ENCODE peak calls at places on chromosomes 5 and 9, in four cellular contexts. E is brain microvascular endothelial cell, D is iris pigment epithelial cell, H is cardiac fibroblast. A is an unnamed sample.

GRCh38 chr5:91636351-91636750 is 253.2 kb upstream of the ARRDC3 start:
- DNase-seq in E (no peak), D (no peak), H (no peak), A (no peak)

GRCh38 chr5:41785061-41785460 is 85.2 kb downstream of the OXCT1 start:
- DNase-seq in E (no peak), D (no peak), H (no peak), A (no peak)

GRCh38 chr9:77598510-77598909 is 49.6 kb downstream of the GNA14 start:
- DNase-seq in E (peak), D (peak), H (peak), A (peak)

GRCh38 chr9:73380411-73380810 is 228.7 kb downstream of the ANXA1 start:
- DNase-seq in E (no peak), D (no peak), H (no peak), A (no peak)

GRCh38 chr9:133711428-133712220 is 26.5 kb downstream of the SARDH start:
- DNase-seq in E (peak), D (peak), H (peak), A (peak)

GRCh38 chr5:172830876-172831662 is 3.0 kb upstream of the ERGIC1 start:
- DNase-seq in E (peak), D (peak), H (peak), A (peak)

GRCh38 chr9:126531035-126531571 is 82.6 kb upstream of the LMX1B start:
- DNase-seq in E (no peak), D (no peak), H (no peak), A (no peak)

GRCh38 chr5:123163225-123163876 is 74.3 kb downstream of the PRDM6 start:
- DNase-seq in E (no peak), D (no peak), H (no peak), A (no peak)

GRCh38 chr9:4741365-4742031 is 496 bp upstream of the AK3 start:
- DNase-seq in E (no peak), D (peak), H (peak), A (peak)

GRCh38 chr5:135551593-135552447 is 16.1 kb upstream of the NEUROG1 start:
- DNase-seq in E (peak), D (peak), H (peak), A (peak)

GRCh38 chr5:78475370-78475769 is 115.0 kb downstream of the SCAMP1 start:
- DNase-seq in E (no peak), D (no peak), H (no peak), A (no peak)

GRCh38 chr5:119270121-119270565 is 85.7 kb upstream of the TNFAIP8 start:
- DNase-seq in E (no peak), D (no peak), H (no peak), A (no peak)

GRCh38 chr9:128254362-128254761 is 21.4 kb downstream of the GOLGA2 start:
- DNase-seq in E (no peak), D (no peak), H (no peak), A (no peak)

GRCh38 chr9:126482361-126483044 is 131.2 kb upstream of the LMX1B start:
- DNase-seq in E (peak), D (peak), H (peak), A (peak)

GRCh38 chr5:93790401-93790800 is 49.0 kb upstream of the POU5F2 start:
- DNase-seq in E (peak), D (peak), H (peak), A (no peak)

GRCh38 chr9:134966270-134966669 is 48.6 kb upstream of the FCN1 start:
- DNase-seq in E (no peak), D (no peak), H (no peak), A (no peak)

GRCh38 chr5:57780306-57780958 is 297.8 kb upstream of the ACTBL2 start:
- DNase-seq in E (no peak), D (no peak), H (peak), A (peak)

GRCh38 chr9:304519-305185 is 90.0 kb downstream of the DOCK8 start:
- DNase-seq in E (peak), D (peak), H (no peak), A (peak)

GRCh38 chr9:27425827-27426716 is 98.0 kb upstream of the IFNK start:
- DNase-seq in E (no peak), D (no peak), H (no peak), A (no peak)

GRCh38 chr5:73999306-73999705 is 373.3 kb downstream of the ARHGEF28 start:
- DNase-seq in E (no peak), D (no peak), H (no peak), A (no peak)

GRCh38 chr9:98396236-98396635 is 140.8 kb upstream of the TBC1D2 start:
- DNase-seq in E (no peak), D (no peak), H (no peak), A (no peak)

GRCh38 chr5:72767289-72768010 is 49.0 kb upstream of the TNPO1 start:
- DNase-seq in E (peak), D (peak), H (peak), A (peak)

GRCh38 chr9:5511935-5512580 is 1.7 kb downstream of the PDCD1LG2 start:
- DNase-seq in E (no peak), D (no peak), H (no peak), A (peak)

GRCh38 chr5:163564321-163564924 is 59.0 kb downstream of the MAT2B start:
- DNase-seq in E (peak), D (peak), H (peak), A (peak)

GRCh38 chr5:93902288-93902687 is 160.9 kb upstream of the POU5F2 start:
- DNase-seq in E (no peak), D (no peak), H (no peak), A (no peak)

GRCh38 chr5:98397081-98397480 is 376.4 kb upstream of the RGMB start:
- DNase-seq in E (peak), D (peak), H (peak), A (no peak)

GRCh38 chr5:17354265-17354664 is 136.8 kb downstream of the BASP1 start:
- DNase-seq in E (no peak), D (no peak), H (no peak), A (no peak)

GRCh38 chr9:115328228-115328627 is 210.3 kb upstream of the TNC start:
- DNase-seq in E (peak), D (no peak), H (peak), A (peak)

GRCh38 chr5:10591159-10591558 is 27.3 kb downstream of the ANKRD33B start:
- DNase-seq in E (no peak), D (no peak), H (no peak), A (no peak)

GRCh38 chr5:41707853-41708603 is 162.2 kb downstream of the OXCT1 start:
- DNase-seq in E (peak), D (peak), H (peak), A (peak)

GRCh38 chr9:135610290-135611141 is 28.8 kb downstream of the GLT6D1 start:
- DNase-seq in E (no peak), D (no peak), H (no peak), A (no peak)

GRCh38 chr9:73911814-73912213 is 585.3 kb upstream of the RORB start:
- DNase-seq in E (no peak), D (peak), H (no peak), A (no peak)

GRCh38 chr5:126417178-126417577 is 6.0 kb upstream of the GRAMD2B start:
- DNase-seq in E (no peak), D (no peak), H (no peak), A (no peak)

GRCh38 chr9:70111042-70111602 is 67.5 kb downstream of the MAMDC2 start:
- DNase-seq in E (peak), D (peak), H (peak), A (peak)

GRCh38 chr5:54296386-54296785 is 14.0 kb downstream of the ARL15 start:
- DNase-seq in E (no peak), D (no peak), H (no peak), A (no peak)

GRCh38 chr5:91146905-91147600 is 236.1 kb downstream of the ARRDC3 start:
- DNase-seq in E (no peak), D (peak), H (no peak), A (no peak)

GRCh38 chr9:128714586-128715435 is 9.1 kb downstream of the ZDHHC12 start:
- DNase-seq in E (no peak), D (no peak), H (no peak), A (no peak)

GRCh38 chr9:92724528-92725265 is 39.9 kb downstream of the BICD2 start:
- DNase-seq in E (no peak), D (no peak), H (no peak), A (no peak)